ENCODE peak calls at places on chromosomes 13 and 19, in ten cellular contexts. One of them, this sample, is unnamed.

GRCh38 chr13:20847298-20847697 is 55.2 kb downstream of the XPO4 start:
- DNase-seq in DMS53: no peak
- DNase-seq in fibroblast of the aortic adventitia: peak
- DNase-seq in fibroblast of mammary gland: peak
- DNase-seq in mucosa of gallbladder: no peak
- DNase-seq in anterior cingulate cortex: no peak
- DNase-seq in progenitor cell of endocrine pancreas: no peak
- DNase-seq in fibroblast of pulmonary artery: peak
- DNase-seq in activated naive CD8-positive, alpha-beta T cell treated with anti-CD3 and anti-CD28 coated beads, Interleukin-2, amount 50 U/mL, for 24 hours: no peak
- DNase-seq in AG09319: no peak
- DNase-seq in this sample: no peak

GRCh38 chr19:11693505-11694499 is 44.9 kb downstream of the ZNF823 start:
- DNase-seq in mucosa of gallbladder: no peak
- DNase-seq in AG09319: peak
- DNase-seq in activated naive CD8-positive, alpha-beta T cell treated with anti-CD3 and anti-CD28 coated beads, Interleukin-2, amount 50 U/mL, for 24 hours: no peak
- DNase-seq in DMS53: peak
- DNase-seq in progenitor cell of endocrine pancreas: no peak
- DNase-seq in anterior cingulate cortex: no peak
- DNase-seq in fibroblast of pulmonary artery: peak
- DNase-seq in fibroblast of the aortic adventitia: peak
- DNase-seq in fibroblast of mammary gland: peak
- DNase-seq in this sample: peak

GRCh38 chr19:55472463-55472862 is 4.0 kb upstream of the ZNF628 start:
- DNase-seq in AG09319: no peak
- DNase-seq in fibroblast of the aortic adventitia: peak
- DNase-seq in activated naive CD8-positive, alpha-beta T cell treated with anti-CD3 and anti-CD28 coated beads, Interleukin-2, amount 50 U/mL, for 24 hours: no peak
- DNase-seq in progenitor cell of endocrine pancreas: no peak
- DNase-seq in fibroblast of mammary gland: peak
- DNase-seq in anterior cingulate cortex: no peak
- DNase-seq in fibroblast of pulmonary artery: peak
- DNase-seq in DMS53: peak
- DNase-seq in mucosa of gallbladder: no peak
- DNase-seq in this sample: no peak

GRCh38 chr13:30047154-30047874 is 196.9 kb upstream of the UBL3 start:
- DNase-seq in progenitor cell of endocrine pancreas: no peak
- DNase-seq in AG09319: no peak
- DNase-seq in fibroblast of pulmonary artery: no peak
- DNase-seq in DMS53: no peak
- DNase-seq in fibroblast of mammary gland: no peak
- DNase-seq in mucosa of gallbladder: no peak
- DNase-seq in fibroblast of the aortic adventitia: peak
- DNase-seq in activated naive CD8-positive, alpha-beta T cell treated with anti-CD3 and anti-CD28 coated beads, Interleukin-2, amount 50 U/mL, for 24 hours: peak
- DNase-seq in anterior cingulate cortex: no peak
- DNase-seq in this sample: no peak

GRCh38 chr13:28636677-28637317 is 22.1 kb upstream of the POMP start:
- DNase-seq in AG09319: peak
- DNase-seq in activated naive CD8-positive, alpha-beta T cell treated with anti-CD3 and anti-CD28 coated beads, Interleukin-2, amount 50 U/mL, for 24 hours: peak
- DNase-seq in progenitor cell of endocrine pancreas: peak
- DNase-seq in fibroblast of pulmonary artery: peak
- DNase-seq in fibroblast of mammary gland: peak
- DNase-seq in fibroblast of the aortic adventitia: peak
- DNase-seq in anterior cingulate cortex: no peak
- DNase-seq in mucosa of gallbladder: peak
- DNase-seq in DMS53: peak
- DNase-seq in this sample: no peak

GRCh38 chr13:35881360-35881759 is 249.8 kb downstream of the DCLK1 start:
- DNase-seq in progenitor cell of endocrine pancreas: no peak
- DNase-seq in AG09319: no peak
- DNase-seq in anterior cingulate cortex: peak
- DNase-seq in DMS53: no peak
- DNase-seq in fibroblast of pulmonary artery: peak
- DNase-seq in fibroblast of mammary gland: no peak
- DNase-seq in activated naive CD8-positive, alpha-beta T cell treated with anti-CD3 and anti-CD28 coated beads, Interleukin-2, amount 50 U/mL, for 24 hours: no peak
- DNase-seq in mucosa of gallbladder: no peak
- DNase-seq in fibroblast of the aortic adventitia: peak
- DNase-seq in this sample: no peak

GRCh38 chr13:93686399-93686798 is 459.8 kb downstream of the GPC6 start:
- DNase-seq in anterior cingulate cortex: no peak
- DNase-seq in progenitor cell of endocrine pancreas: no peak
- DNase-seq in fibroblast of mammary gland: no peak
- DNase-seq in fibroblast of the aortic adventitia: no peak
- DNase-seq in AG09319: no peak
- DNase-seq in activated naive CD8-positive, alpha-beta T cell treated with anti-CD3 and anti-CD28 coated beads, Interleukin-2, amount 50 U/mL, for 24 hours: no peak
- DNase-seq in mucosa of gallbladder: no peak
- DNase-seq in DMS53: no peak
- DNase-seq in fibroblast of pulmonary artery: no peak
- DNase-seq in this sample: no peak

GRCh38 chr19:10861118-10861651 is 10.2 kb upstream of the CARM1 start:
- DNase-seq in DMS53: peak
- DNase-seq in mucosa of gallbladder: no peak
- DNase-seq in fibroblast of the aortic adventitia: no peak
- DNase-seq in AG09319: no peak
- DNase-seq in progenitor cell of endocrine pancreas: no peak
- DNase-seq in activated naive CD8-positive, alpha-beta T cell treated with anti-CD3 and anti-CD28 coated beads, Interleukin-2, amount 50 U/mL, for 24 hours: no peak
- DNase-seq in fibroblast of mammary gland: no peak
- DNase-seq in anterior cingulate cortex: no peak
- DNase-seq in fibroblast of pulmonary artery: peak
- DNase-seq in this sample: no peak

GRCh38 chr19:13526552-13526951 is 20.3 kb upstream of the CACNA1A start:
- DNase-seq in anterior cingulate cortex: no peak
- DNase-seq in fibroblast of pulmonary artery: peak
- DNase-seq in fibroblast of the aortic adventitia: peak
- DNase-seq in progenitor cell of endocrine pancreas: no peak
- DNase-seq in activated naive CD8-positive, alpha-beta T cell treated with anti-CD3 and anti-CD28 coated beads, Interleukin-2, amount 50 U/mL, for 24 hours: peak
- DNase-seq in mucosa of gallbladder: no peak
- DNase-seq in AG09319: no peak
- DNase-seq in DMS53: peak
- DNase-seq in fibroblast of mammary gland: peak
- DNase-seq in this sample: no peak